ENCODE peak calls at places on chromosomes 3 and 15, in seven cellular contexts. C, P, J, T, W, Y and Q are unnamed samples.

GRCh38 chr3:126432901-126433480 is 38.3 kb downstream of the CFAP100 start:
- DNase-seq in T (no peak), J (no peak), Y (no peak), C (no peak), P (no peak), W (no peak), Q (no peak)

GRCh38 chr3:73084170-73084569 is 22.7 kb downstream of the EBLN2 start:
- DNase-seq in T (no peak), J (no peak), Y (no peak), P (no peak), C (no peak), W (no peak), Q (no peak)

GRCh38 chr3:189057369-189057768 is 114.4 kb upstream of the TPRG1 start:
- DNase-seq in W (no peak), P (no peak), T (no peak), Y (no peak), J (no peak), C (no peak), Q (no peak)

GRCh38 chr3:29152379-29152778 is 128.5 kb upstream of the RBMS3 start:
- DNase-seq in P (peak), Y (no peak), J (no peak), C (no peak), T (no peak), W (no peak), Q (peak)

GRCh38 chr3:20563985-20564384 is 378.0 kb upstream of the SGO1 start:
- DNase-seq in T (no peak), C (no peak), P (no peak), J (no peak), Y (no peak), W (no peak), Q (no peak)

GRCh38 chr15:95086543-95087252 is 855.3 kb downstream of the MCTP2 start:
- DNase-seq in P (peak), W (peak), C (peak), T (no peak), J (no peak), Y (no peak), Q (peak)

GRCh38 chr3:194990454-194991337 is 280.3 kb downstream of the XXYLT1 start:
- DNase-seq in C (no peak), P (no peak), T (no peak), Y (no peak), W (no peak), J (no peak), Q (no peak)

GRCh38 chr3:185330238-185330637 is 32.7 kb upstream of the MAP3K13 start:
- DNase-seq in W (no peak), P (no peak), Y (no peak), J (no peak), C (no peak), T (peak), Q (no peak)

GRCh38 chr15:81332326-81332725 is 8.4 kb upstream of the STARD5 start:
- DNase-seq in W (no peak), Y (no peak), T (no peak), C (no peak), P (no peak), J (no peak), Q (no peak)

GRCh38 chr3:137012097-137012501 is 54.3 kb downstream of the IL20RB start:
- DNase-seq in T (no peak), Y (no peak), C (peak), W (no peak), J (no peak), P (peak), Q (no peak)

GRCh38 chr3:127674099-127674792 is 1.5 kb downstream of the ABTB1 start:
- DNase-seq in C (no peak), J (no peak), W (no peak), Y (no peak), P (no peak), T (peak), Q (no peak)

GRCh38 chr3:39780352-39780751 is 29.1 kb upstream of the MYRIP start:
- DNase-seq in P (no peak), J (no peak), W (no peak), T (peak), C (no peak), Y (no peak), Q (no peak)

GRCh38 chr15:58568157-58568571 is 136.4 kb downstream of the LIPC start:
- DNase-seq in P (peak), Y (no peak), W (no peak), J (no peak), C (no peak), T (peak), Q (no peak)

GRCh38 chr3:55445551-55445950 is 41.6 kb downstream of the WNT5A start:
- DNase-seq in W (no peak), Y (no peak), J (no peak), T (peak), P (no peak), C (no peak), Q (no peak)

GRCh38 chr3:124952456-124952855 is 17.9 kb upstream of the MUC13 start:
- DNase-seq in W (no peak), C (no peak), J (no peak), Y (no peak), P (no peak), T (no peak), Q (no peak)

GRCh38 chr3:158434412-158435038 is 136.5 kb upstream of the MLF1 start:
- DNase-seq in T (peak), W (peak), P (peak), J (peak), C (peak), Y (peak), Q (peak)

GRCh38 chr3:51712020-51712385 is 5.1 kb downstream of the GRM2 start:
- DNase-seq in C (no peak), Y (no peak), J (no peak), W (no peak), P (no peak), T (no peak), Q (no peak)

GRCh38 chr15:79629687-79630086 is 197.6 kb downstream of the MINAR1 start:
- DNase-seq in C (peak), T (no peak), Y (no peak), W (no peak), P (peak), J (no peak), Q (no peak)

GRCh38 chr3:184381261-184382224 is 1.7 kb downstream of the CHRD start:
- DNase-seq in C (no peak), T (no peak), W (no peak), J (no peak), P (no peak), Y (no peak), Q (no peak)

GRCh38 chr15:25171111-25171811 is 216.5 kb downstream of the SNRPN start:
- DNase-seq in C (no peak), P (no peak), J (no peak), T (no peak), Y (peak), W (peak), Q (no peak)

GRCh38 chr3:155370198-155370597 is 76.7 kb upstream of the STRIT1 start:
- DNase-seq in W (peak), J (no peak), P (no peak), T (peak), C (no peak), Y (no peak), Q (no peak)

GRCh38 chr15:72584006-72584405 is 70.5 kb upstream of the GOLGA6B start:
- DNase-seq in C (peak), J (no peak), T (no peak), Y (no peak), W (no peak), P (peak), Q (no peak)

GRCh38 chr3:159667261-159667660 is 321.4 kb upstream of the IL12A start:
- DNase-seq in Y (no peak), C (peak), P (no peak), T (no peak), J (no peak), W (no peak), Q (no peak)

GRCh38 chr3:142243134-142243533 is 17.7 kb upstream of the GK5 start:
- DNase-seq in W (no peak), T (no peak), J (no peak), P (no peak), Y (no peak), C (no peak), Q (no peak)

GRCh38 chr15:47196057-47196456 is 521.2 kb upstream of the SEMA6D start:
- DNase-seq in T (peak), W (peak), J (peak), C (peak), P (peak), Y (peak), Q (peak)

GRCh38 chr15:57503911-57504598 is 87.6 kb upstream of the MYZAP start:
- DNase-seq in C (no peak), J (no peak), T (no peak), Y (no peak), W (peak), P (peak), Q (no peak)

GRCh38 chr3:41961061-41961749 is 698 bp downstream of the ULK4 start:
- DNase-seq in C (peak), W (peak), P (peak), J (peak), T (peak), Y (peak), Q (peak)

GRCh38 chr3:52202384-52203077 is 4.6 kb downstream of the ALAS1 start:
- DNase-seq in C (no peak), T (no peak), J (no peak), P (no peak), W (no peak), Y (no peak), Q (no peak)

GRCh38 chr3:12353796-12354505 is 65.1 kb downstream of the PPARG start:
- DNase-seq in C (no peak), P (peak), W (no peak), J (no peak), T (no peak), Y (no peak), Q (peak)

GRCh38 chr3:42184622-42185010 is 81.4 kb downstream of the CCK start:
- DNase-seq in J (no peak), T (no peak), Y (no peak), W (no peak), C (no peak), P (no peak), Q (no peak)

GRCh38 chr3:25099662-25100061 is 328.4 kb upstream of the RARB start:
- DNase-seq in Y (no peak), W (peak), P (no peak), T (no peak), J (no peak), C (no peak), Q (no peak)

GRCh38 chr15:98694153-98694552 is 45.8 kb downstream of the IGF1R start:
- DNase-seq in J (no peak), W (no peak), C (no peak), T (no peak), Y (no peak), P (no peak), Q (no peak)

GRCh38 chr15:75203017-75203907 is 1.6 kb downstream of the C15orf39 start:
- DNase-seq in Y (peak), T (peak), W (peak), C (peak), J (no peak), P (peak), Q (peak)

GRCh38 chr3:187150599-187150998 is 11.3 kb upstream of the RPL39L start:
- DNase-seq in P (no peak), J (no peak), W (no peak), C (no peak), T (peak), Y (no peak), Q (no peak)
- TF ChIP-seq CTCF in P (peak), J (no peak), W (peak), C (no peak), T (no peak), Y (no peak), Q (no peak)

DNA sequence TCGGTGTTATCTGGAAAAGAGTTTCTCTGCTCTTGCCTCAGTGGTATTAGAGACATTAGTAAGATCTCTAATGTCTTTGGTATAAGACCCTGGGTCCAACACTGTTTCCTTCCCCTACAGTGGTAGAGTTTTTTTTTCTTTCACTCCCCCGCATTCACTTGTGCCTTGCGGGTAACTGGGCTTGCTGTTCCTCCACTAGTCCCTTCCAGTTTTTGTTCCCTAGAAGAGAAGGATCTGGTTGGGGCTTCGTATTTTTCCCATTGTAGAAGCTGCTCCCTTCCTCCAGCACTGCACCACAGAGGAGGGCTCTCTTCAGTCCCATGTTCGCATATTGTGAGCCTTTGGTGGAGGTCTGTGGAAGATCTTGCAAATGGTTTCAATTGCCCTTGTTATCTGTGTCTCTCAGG is 13.7 kb downstream of the CTDSPL2 start:
- DNase-seq in P (no peak), C (no peak), T (no peak), Y (no peak), W (no peak), J (no peak), Q (no peak)
- TF ChIP-seq CTCF in P (no peak), C (no peak), T (no peak), Y (no peak), W (no peak), J (no peak), Q (no peak)

DNA sequence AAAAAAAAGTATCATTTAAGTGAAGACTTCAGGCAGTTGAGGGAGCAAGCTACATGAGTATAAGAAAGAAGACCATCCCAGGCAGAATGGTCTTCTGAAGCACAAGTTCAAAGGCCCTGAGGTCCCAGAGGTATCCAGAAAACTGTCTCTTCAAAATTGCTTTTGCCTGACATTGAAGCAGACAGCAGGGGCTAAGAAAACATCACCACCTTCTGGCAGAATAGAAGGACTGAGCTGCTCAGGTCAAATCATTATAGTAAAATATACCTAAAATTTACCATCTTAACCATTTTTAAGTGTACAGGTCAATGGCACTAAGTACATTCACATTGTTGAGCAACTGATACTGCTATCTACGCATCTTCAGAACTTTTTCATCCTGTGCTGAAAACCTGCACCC is 16.4 kb downstream of the GPR160 start:
- DNase-seq in P (peak), J (no peak), T (no peak), Y (no peak), W (no peak), C (no peak), Q (peak)
- TF ChIP-seq CTCF in P (peak), J (no peak), T (no peak), Y (no peak), W (no peak), C (peak), Q (peak)

DNA sequence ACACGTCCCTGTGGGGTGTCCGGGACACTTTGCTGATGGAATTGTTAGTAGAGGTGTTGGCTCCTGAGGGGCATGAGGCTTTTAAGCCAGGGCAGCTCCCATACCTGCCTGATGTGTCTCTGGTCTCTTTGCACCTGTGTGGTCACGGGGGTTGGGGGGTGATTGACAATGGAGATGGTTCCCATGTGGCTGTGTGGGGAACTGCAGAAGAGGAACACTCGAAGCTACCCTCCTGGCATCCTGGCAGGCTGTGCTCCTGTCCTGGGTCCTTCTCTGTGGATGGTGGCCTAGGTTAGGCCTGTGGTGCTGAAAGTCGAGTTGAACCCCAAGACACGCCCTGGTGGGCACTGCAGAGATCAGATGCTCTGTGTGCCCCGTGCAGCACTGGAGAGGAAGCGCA is 73.4 kb downstream of the HMCES start:
- DNase-seq in T (no peak), W (no peak), P (no peak), J (no peak), C (no peak), Y (no peak), Q (no peak)
- TF ChIP-seq CTCF in T (no peak), W (no peak), P (peak), J (peak), C (no peak), Y (no peak), Q (no peak)

GRCh38 chr3:94525039-94525438 is 462.2 kb downstream of the NSUN3 start:
- DNase-seq in J (no peak), C (peak), T (no peak), Y (no peak), W (peak), P (peak), Q (peak)
- TF ChIP-seq CTCF in J (no peak), C (peak), T (no peak), Y (no peak), W (peak), P (peak), Q (no peak)